ENCODE peak calls at places on chromosomes 5 and 9, in four cellular contexts. T is MM.1S, I is H9, H is PC-3. U is an unnamed sample.
A peak's percentile ranks its signal among the peaks of the same experiment; 100 is the strongest.

GRCh38 chr5:53063176-53063575 is 46.4 kb downstream of the MOCS2 start:
- DNase-seq in T (no peak), I (no peak), H (no peak), U (no peak)

GRCh38 chr5:125005287-125005686 is 258.8 kb upstream of the ZNF608 start:
- DNase-seq in T (no peak), I (no peak), H (no peak), U (no peak)

GRCh38 chr9:94632736-94633135 is 6.6 kb downstream of the FBP1 start:
- DNase-seq in H (no peak), I (no peak), T (no peak), U (no peak)

GRCh38 chr5:172920447-172920849 is 38.8 kb upstream of the RPL26L1 start:
- DNase-seq in T (no peak), H (peak; percentile 80), I (no peak), U (no peak)

GRCh38 chr5:181203093-181203711 is 1.8 kb downstream of the TRIM7 start:
- DNase-seq in I (no peak), T (no peak), H (no peak), U (no peak)

GRCh38 chr9:137575725-137576411 is 2.9 kb downstream of the DPH7 start:
- DNase-seq in T (peak; percentile 79), H (no peak), I (no peak), U (no peak)

GRCh38 chr9:116661037-116661954 is 25.8 kb upstream of the TRIM32 start:
- DNase-seq in I (peak; percentile 41), T (peak; percentile 55), H (peak; percentile 58), U (peak; percentile 84)

GRCh38 chr5:5183192-5183699 is 43.1 kb downstream of the ADAMTS16 start:
- DNase-seq in T (no peak), H (no peak), I (peak; percentile 92), U (no peak)

GRCh38 chr9:101463397-101463796 is 27.8 kb upstream of the ALDOB start:
- DNase-seq in I (no peak), H (peak; percentile 4), T (no peak), U (no peak)

GRCh38 chr5:21225223-21226064 is 1237.4 kb upstream of the CDH18 start:
- DNase-seq in H (peak; percentile 73), I (no peak), T (no peak), U (no peak)

GRCh38 chr9:33227013-33227398 is 13.0 kb upstream of the SPINK4 start:
- DNase-seq in T (no peak), H (no peak), I (no peak), U (no peak)

GRCh38 chr9:80041821-80042220 is 470.1 kb downstream of the TLE4 start:
- DNase-seq in H (peak; percentile 2), T (no peak), I (no peak), U (no peak)

GRCh38 chr5:150062523-150062922 is 23.8 kb downstream of the CSF1R start:
- DNase-seq in T (no peak), I (no peak), H (no peak), U (no peak)

GRCh38 chr5:151157426-151158286 is at the start of gene ANXA6:
- DNase-seq in T (peak; percentile 73), H (peak; percentile 88), I (peak; percentile 89), U (peak; percentile 89)

GRCh38 chr9:108056083-108056804 is 566.7 kb upstream of the KLF4 start:
- DNase-seq in H (peak; percentile 79), I (no peak), T (no peak), U (no peak)

GRCh38 chr5:107542428-107542827 is 128.3 kb downstream of the EFNA5 start:
- DNase-seq in I (no peak), H (peak; percentile 96), T (no peak), U (no peak)

GRCh38 chr9:128917151-128917849 is 3.5 kb upstream of the PHYHD1 start:
- DNase-seq in T (no peak), I (no peak), H (peak; percentile 78), U (no peak)

GRCh38 chr5:179284751-179285191 is 60.5 kb downstream of the ADAMTS2 start:
- DNase-seq in I (no peak), H (no peak), T (no peak), U (no peak)

GRCh38 chr9:131744171-131744714 is 4.4 kb upstream of the RAPGEF1 start:
- DNase-seq in H (no peak), I (no peak), T (no peak), U (no peak)

GRCh38 chr5:58968350-58968749 is 385.5 kb downstream of the RAB3C start:
- DNase-seq in H (no peak), T (no peak), I (no peak), U (no peak)

GRCh38 chr9:71250626-71251025 is 129.2 kb upstream of the TRPM3 start:
- DNase-seq in H (no peak), T (no peak), I (peak; percentile 86), U (no peak)

GRCh38 chr5:173800340-173800739 is 87.8 kb upstream of the CPEB4 start:
- DNase-seq in H (no peak), T (no peak), I (no peak), U (no peak)

GRCh38 chr5:51336878-51337277 is 46.4 kb upstream of the ISL1 start:
- DNase-seq in T (no peak), I (no peak), H (no peak), U (no peak)

GRCh38 chr5:56717253-56717987 is 97.9 kb upstream of the MAP3K1 start:
- DNase-seq in H (no peak), T (no peak), I (no peak), U (no peak)

GRCh38 chr5:3811116-3811515 is 215.5 kb downstream of the IRX1 start:
- DNase-seq in H (no peak), T (no peak), I (no peak), U (no peak)

GRCh38 chr9:123564652-123565051 is 208.7 kb downstream of the CRB2 start:
- DNase-seq in T (no peak), I (no peak), H (no peak), U (no peak)

GRCh38 chr9:129869585-129870501 is 34.6 kb downstream of the USP20 start:
- DNase-seq in T (no peak), I (peak; percentile 25), H (no peak), U (peak; percentile 40)

GRCh38 chr5:68139601-68140441 is 75.7 kb upstream of the PIK3R1 start:
- DNase-seq in T (no peak), H (no peak), I (no peak), U (no peak)

GRCh38 chr5:109880907-109881685 is 191.4 kb downstream of the MAN2A1 start:
- DNase-seq in H (no peak), I (no peak), T (no peak), U (no peak)

GRCh38 chr5:87300744-87301143 is 33.1 kb downstream of the RASA1 start:
- DNase-seq in T (no peak), I (no peak), H (peak; percentile 97), U (no peak)

GRCh38 chr5:168298949-168299348 is 7.5 kb downstream of the WWC1 start:
- DNase-seq in H (no peak), T (no peak), I (no peak), U (peak; percentile 26)
- H3K79me2 ChIP-seq in H (peaks cover 94% of the 10 kb centered on the region), T (peaks cover 85% of the 10 kb centered on the region), I (peaks cover 3% of the 10 kb centered on the region), U (no peaks in the 10 kb centered on the region)

GRCh38 chr5:138536215-138536614 is 6.8 kb downstream of the ETF1 start:
- DNase-seq in T (no peak), I (no peak), H (no peak), U (no peak)
- H3K9ac ChIP-seq in T (no peak overlapping the region), I (no peak overlapping the region), H (no peak overlapping the region), U (no peak overlapping the region)

GRCh38 chr9:19456996-19457693 is 48.3 kb downstream of the ACER2 start:
- DNase-seq in H (peak; percentile 82), T (no peak), I (peak; percentile 79), U (peak; percentile 90)

GRCh38 chr9:19446361-19446861 is 37.6 kb downstream of the ACER2 start:
- DNase-seq in T (no peak), I (peak; percentile 69), H (no peak), U (no peak)

DNA sequence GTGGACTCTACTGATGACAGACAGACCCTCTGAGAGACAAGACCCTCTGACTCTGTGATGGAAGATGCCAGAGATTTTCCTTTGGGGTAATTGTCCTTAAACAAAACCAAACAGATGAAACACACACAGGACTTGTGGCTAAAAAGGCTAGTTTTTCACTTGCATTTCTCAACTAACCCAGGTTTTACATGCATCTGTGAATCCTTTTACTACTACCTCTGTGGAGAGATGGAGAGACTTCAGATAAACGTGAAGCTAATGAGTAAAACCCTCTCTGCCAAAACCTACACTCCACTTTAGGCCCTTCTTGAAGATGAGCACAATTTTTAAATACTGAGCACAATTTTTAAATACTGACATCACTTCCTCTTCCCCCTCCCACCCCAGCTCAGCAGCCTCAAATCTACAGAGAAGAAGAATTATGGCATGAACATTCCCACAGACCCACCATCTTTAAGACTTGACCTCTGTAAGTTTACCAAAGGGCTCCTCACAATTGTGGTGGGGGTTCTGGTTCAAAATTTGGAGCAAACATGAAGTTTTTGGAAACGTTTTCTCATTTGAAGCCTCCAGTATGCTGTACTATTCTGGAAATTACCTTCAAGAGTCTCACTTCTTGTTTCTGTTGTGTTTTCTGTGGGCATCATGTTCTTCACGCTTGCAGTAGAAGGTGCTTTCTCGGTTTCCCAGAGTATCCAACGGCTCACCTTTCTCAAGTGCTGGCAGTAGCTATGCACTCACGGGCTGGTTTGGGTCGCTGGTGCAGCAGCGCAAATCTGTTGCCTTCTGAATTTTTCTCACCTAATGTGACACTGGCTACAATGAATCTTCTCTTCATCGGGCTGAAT is 42.7 kb downstream of the ACER2 start:
- DNase-seq in T (peak; percentile 34), I (no peak), H (no peak), U (peak; percentile 74)
- H3K79me2 ChIP-seq in T (no peaks in the 10 kb centered on the region), I (no peaks in the 10 kb centered on the region), H (no peaks in the 10 kb centered on the region), U (no peaks in the 10 kb centered on the region)

DNA sequence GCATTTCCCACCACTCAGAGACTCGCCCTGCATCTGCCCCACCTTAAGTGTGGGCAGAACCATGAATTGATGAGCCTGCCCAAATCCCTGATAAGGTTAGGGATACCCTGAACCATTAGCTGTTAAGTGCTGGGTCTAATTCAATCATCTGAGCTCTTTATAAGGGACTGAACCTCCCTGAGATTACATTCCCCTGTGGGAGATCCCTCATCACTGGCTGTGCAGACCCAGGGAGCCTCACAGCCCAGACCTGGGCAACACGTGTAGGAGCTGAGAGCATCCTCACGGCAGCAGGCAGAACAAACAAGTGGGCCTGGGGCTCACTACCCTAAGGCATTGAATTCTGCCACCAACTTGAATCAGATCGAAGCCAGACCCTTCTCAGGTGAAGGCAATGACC is 585 bp upstream of the TAF11L2 start:
- DNase-seq in H (no peak), I (no peak), T (no peak), U (peak; percentile 22)
- H3K9ac ChIP-seq in H (no peak overlapping the region), I (no peak overlapping the region), T (no peak overlapping the region), U (no peak overlapping the region)

GRCh38 chr9:21611896-21612295 is 129.8 kb upstream of the IFNE start:
- DNase-seq in H (peak; percentile 75), I (no peak), T (no peak), U (no peak)
- H3K79me2 ChIP-seq in H (no peaks in the 10 kb centered on the region), I (no peaks in the 10 kb centered on the region), T (no peaks in the 10 kb centered on the region), U (no peaks in the 10 kb centered on the region)